ENCODE peak calls at places on chromosomes 2 and 18, in seven cellular contexts. One of them, this sample, is unnamed. For H3K9me3, the result is how much of the 10 kb centered on the place peaks cover.

GRCh38 chr2:125371867-125372266 is 1284.1 kb upstream of the GYPC start:
- DNase-seq in GM23248: no peak
- DNase-seq in H9: no peak
- DNase-seq in fibroblast of lung: no peak
- DNase-seq in heart left ventricle: no peak
- DNase-seq in ovary: no peak
- DNase-seq in uterus: no peak
- DNase-seq in this sample: no peak

GRCh38 chr2:238125127-238125885 is 13.2 kb upstream of the KLHL30 start:
- DNase-seq in GM23248: no peak
- DNase-seq in ovary: no peak
- DNase-seq in fibroblast of lung: no peak
- DNase-seq in uterus: no peak
- DNase-seq in H9: no peak
- DNase-seq in heart left ventricle: peak
- DNase-seq in this sample: no peak

GRCh38 chr2:96315400-96316071 is 9.6 kb upstream of the ITPRIPL1 start:
- DNase-seq in heart left ventricle: no peak
- DNase-seq in ovary: no peak
- DNase-seq in fibroblast of lung: no peak
- DNase-seq in H9: no peak
- DNase-seq in uterus: no peak
- DNase-seq in GM23248: peak
- DNase-seq in this sample: no peak

GRCh38 chr2:8581601-8582041 is 100.2 kb upstream of the ID2 start:
- DNase-seq in heart left ventricle: no peak
- DNase-seq in H9: no peak
- DNase-seq in fibroblast of lung: no peak
- DNase-seq in ovary: peak
- DNase-seq in uterus: no peak
- DNase-seq in GM23248: no peak
- DNase-seq in this sample: no peak

GRCh38 chr2:219087848-219088247 is 27.1 kb upstream of the IHH start:
- DNase-seq in ovary: no peak
- DNase-seq in uterus: no peak
- DNase-seq in heart left ventricle: no peak
- DNase-seq in H9: no peak
- DNase-seq in fibroblast of lung: no peak
- DNase-seq in GM23248: peak
- DNase-seq in this sample: no peak

GRCh38 chr2:37851428-37851827 is 73.7 kb upstream of the RMDN2 start:
- DNase-seq in fibroblast of lung: no peak
- DNase-seq in ovary: no peak
- DNase-seq in H9: no peak
- DNase-seq in uterus: no peak
- DNase-seq in GM23248: no peak
- DNase-seq in heart left ventricle: no peak
- DNase-seq in this sample: peak

GRCh38 chr2:239506101-239506808 is 105.4 kb upstream of the HDAC4 start:
- DNase-seq in ovary: no peak
- DNase-seq in H9: peak
- DNase-seq in uterus: no peak
- DNase-seq in heart left ventricle: peak
- DNase-seq in GM23248: no peak
- DNase-seq in fibroblast of lung: no peak
- DNase-seq in this sample: no peak

GRCh38 chr18:8326763-8327394 is 282.4 kb upstream of the RAB12 start:
- DNase-seq in heart left ventricle: no peak
- DNase-seq in GM23248: no peak
- DNase-seq in H9: no peak
- DNase-seq in fibroblast of lung: no peak
- DNase-seq in uterus: no peak
- DNase-seq in ovary: no peak
- DNase-seq in this sample: peak

GRCh38 chr2:149080964-149081363 is 42.5 kb downstream of the LYPD6B start:
- DNase-seq in H9: peak
- DNase-seq in GM23248: no peak
- DNase-seq in uterus: no peak
- DNase-seq in fibroblast of lung: no peak
- DNase-seq in ovary: no peak
- DNase-seq in heart left ventricle: no peak
- DNase-seq in this sample: peak

GRCh38 chr2:189657867-189658266 is 3.4 kb upstream of the ASNSD1 start:
- DNase-seq in fibroblast of lung: no peak
- DNase-seq in ovary: peak
- DNase-seq in GM23248: no peak
- DNase-seq in heart left ventricle: no peak
- DNase-seq in uterus: no peak
- DNase-seq in H9: no peak
- DNase-seq in this sample: no peak

GRCh38 chr18:44696892-44697291 is 16.2 kb downstream of the SETBP1 start:
- DNase-seq in H9: peak
- DNase-seq in fibroblast of lung: no peak
- DNase-seq in heart left ventricle: no peak
- DNase-seq in GM23248: peak
- DNase-seq in ovary: peak
- DNase-seq in uterus: peak
- DNase-seq in this sample: no peak

GRCh38 chr2:667332-668000 is 9.7 kb downstream of the TMEM18 start:
- DNase-seq in fibroblast of lung: peak
- DNase-seq in heart left ventricle: no peak
- DNase-seq in H9: peak
- DNase-seq in ovary: no peak
- DNase-seq in GM23248: peak
- DNase-seq in uterus: no peak
- DNase-seq in this sample: peak

GRCh38 chr18:3966246-3966984 is 488.7 kb downstream of the DLGAP1 start:
- DNase-seq in ovary: no peak
- DNase-seq in uterus: no peak
- DNase-seq in GM23248: no peak
- DNase-seq in H9: no peak
- DNase-seq in heart left ventricle: no peak
- DNase-seq in fibroblast of lung: no peak
- DNase-seq in this sample: no peak

GRCh38 chr2:105428387-105429018 is 29.7 kb upstream of the FHL2 start:
- DNase-seq in GM23248: no peak
- DNase-seq in H9: no peak
- DNase-seq in fibroblast of lung: no peak
- DNase-seq in heart left ventricle: no peak
- DNase-seq in ovary: no peak
- DNase-seq in uterus: no peak
- DNase-seq in this sample: no peak

GRCh38 chr2:83055338-83056010 is 1403.6 kb downstream of the SUCLG1 start:
- DNase-seq in ovary: no peak
- DNase-seq in fibroblast of lung: peak
- DNase-seq in H9: no peak
- DNase-seq in uterus: no peak
- DNase-seq in heart left ventricle: no peak
- DNase-seq in GM23248: peak
- DNase-seq in this sample: no peak

GRCh38 chr2:19256239-19256638 is 102.2 kb downstream of the OSR1 start:
- DNase-seq in uterus: no peak
- DNase-seq in heart left ventricle: no peak
- DNase-seq in fibroblast of lung: peak
- DNase-seq in GM23248: peak
- DNase-seq in ovary: no peak
- DNase-seq in H9: no peak
- DNase-seq in this sample: peak

GRCh38 chr2:85131116-85131515 is 2.1 kb upstream of the TCF7L1 start:
- DNase-seq in ovary: peak
- DNase-seq in heart left ventricle: no peak
- DNase-seq in GM23248: peak
- DNase-seq in fibroblast of lung: peak
- DNase-seq in uterus: peak
- DNase-seq in H9: peak
- DNase-seq in this sample: peak

GRCh38 chr2:111698743-111699554 is 185.0 kb downstream of the ANAPC1 start:
- DNase-seq in H9: peak
- DNase-seq in fibroblast of lung: peak
- DNase-seq in GM23248: peak
- DNase-seq in heart left ventricle: no peak
- DNase-seq in ovary: no peak
- DNase-seq in uterus: no peak
- DNase-seq in this sample: peak

GRCh38 chr2:26901326-26902183 is 53.6 kb downstream of the DPYSL5 start:
- DNase-seq in heart left ventricle: no peak
- DNase-seq in uterus: no peak
- DNase-seq in H9: peak
- DNase-seq in GM23248: no peak
- DNase-seq in ovary: no peak
- DNase-seq in fibroblast of lung: peak
- DNase-seq in this sample: no peak

GRCh38 chr2:15069149-15069548 is 436.6 kb downstream of the LRATD1 start:
- DNase-seq in GM23248: peak
- DNase-seq in ovary: no peak
- DNase-seq in heart left ventricle: no peak
- DNase-seq in H9: no peak
- DNase-seq in uterus: no peak
- DNase-seq in fibroblast of lung: peak
- DNase-seq in this sample: no peak

GRCh38 chr2:229914182-229914581 is 7.6 kb downstream of the TRIP12 start:
- DNase-seq in ovary: no peak
- DNase-seq in H9: no peak
- DNase-seq in heart left ventricle: no peak
- DNase-seq in GM23248: peak
- DNase-seq in uterus: no peak
- DNase-seq in fibroblast of lung: peak
- DNase-seq in this sample: no peak

GRCh38 chr2:231781798-231782726 is 980 bp upstream of the PDE6D start:
- DNase-seq in uterus: no peak
- DNase-seq in heart left ventricle: no peak
- DNase-seq in H9: no peak
- DNase-seq in fibroblast of lung: peak
- DNase-seq in GM23248: peak
- DNase-seq in ovary: no peak
- DNase-seq in this sample: no peak

GRCh38 chr2:121788685-121789084 is 33.2 kb downstream of the TSN start:
- DNase-seq in fibroblast of lung: no peak
- DNase-seq in heart left ventricle: no peak
- DNase-seq in GM23248: no peak
- DNase-seq in H9: no peak
- DNase-seq in ovary: no peak
- DNase-seq in uterus: no peak
- DNase-seq in this sample: no peak

DNA sequence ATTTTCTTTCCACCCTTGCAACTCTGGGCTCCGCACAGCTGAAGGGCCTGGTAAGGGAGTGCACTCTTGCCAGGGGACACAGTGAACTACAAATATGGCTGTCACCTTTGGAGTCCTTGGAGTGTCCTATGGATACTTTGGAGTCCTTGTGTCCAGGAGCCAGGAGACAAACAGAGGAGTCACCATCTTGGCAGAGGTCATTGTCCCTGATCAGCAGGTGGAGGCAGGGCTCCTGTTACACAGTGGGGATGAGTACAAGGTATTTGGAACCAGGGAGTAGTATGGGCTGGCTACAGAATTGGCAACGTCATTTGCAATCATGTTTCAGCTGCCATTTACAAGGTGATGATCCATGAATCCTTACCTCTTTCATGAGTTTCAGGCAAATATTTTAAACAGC is 132.5 kb downstream of the FAM161A start:
- DNase-seq in fibroblast of lung: no peak
- DNase-seq in GM23248: no peak
- DNase-seq in ovary: no peak
- DNase-seq in heart left ventricle: no peak
- DNase-seq in uterus: no peak
- DNase-seq in H9: no peak
- DNase-seq in this sample: no peak
- H3K27ac ChIP-seq in fibroblast of lung: no peak
- H3K27ac ChIP-seq in GM23248: no peak
- H3K27ac ChIP-seq in ovary: no peak
- H3K27ac ChIP-seq in heart left ventricle: no peak
- H3K27ac ChIP-seq in uterus: no peak
- H3K27ac ChIP-seq in H9: no peak
- H3K27ac ChIP-seq in this sample: no peak

DNA sequence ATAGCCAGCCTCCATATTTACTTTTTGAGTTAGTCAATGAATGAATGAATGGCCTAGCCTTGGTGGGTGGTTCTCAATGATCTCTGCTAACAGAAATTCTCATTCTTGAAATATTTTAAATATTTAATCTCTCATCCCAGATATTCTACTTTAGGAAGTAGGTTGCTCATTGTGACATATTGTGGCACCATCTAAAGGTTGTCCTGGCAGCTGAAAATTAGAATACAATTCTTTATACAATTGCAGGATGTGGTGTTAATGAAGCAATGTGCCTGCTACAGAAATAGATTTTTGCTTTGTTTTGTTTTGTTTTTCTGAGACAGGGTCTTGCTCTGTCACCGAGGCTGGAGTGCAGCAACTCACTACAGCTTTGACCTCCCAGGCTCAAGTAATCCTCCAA is 35.8 kb downstream of the SCG2 start:
- DNase-seq in uterus: no peak
- DNase-seq in ovary: no peak
- DNase-seq in fibroblast of lung: no peak
- DNase-seq in heart left ventricle: no peak
- DNase-seq in H9: no peak
- DNase-seq in GM23248: no peak
- DNase-seq in this sample: no peak
- H3K9me3 ChIP-seq in uterus: under half
- H3K9me3 ChIP-seq in ovary: under half
- H3K9me3 ChIP-seq in fibroblast of lung: under half
- H3K9me3 ChIP-seq in heart left ventricle: under half
- H3K9me3 ChIP-seq in H9: under half
- H3K9me3 ChIP-seq in GM23248: under half
- H3K9me3 ChIP-seq in this sample: under half

GRCh38 chr18:54775686-54776085 is 52.6 kb upstream of the RAB27B start:
- DNase-seq in ovary: no peak
- DNase-seq in H9: no peak
- DNase-seq in uterus: no peak
- DNase-seq in fibroblast of lung: peak
- DNase-seq in heart left ventricle: no peak
- DNase-seq in GM23248: peak
- DNase-seq in this sample: peak
- H3K27ac ChIP-seq in ovary: no peak
- H3K27ac ChIP-seq in H9: no peak
- H3K27ac ChIP-seq in uterus: no peak
- H3K27ac ChIP-seq in fibroblast of lung: peak
- H3K27ac ChIP-seq in heart left ventricle: no peak
- H3K27ac ChIP-seq in GM23248: peak
- H3K27ac ChIP-seq in this sample: peak

GRCh38 chr2:144346229-144346628 is 173.7 kb downstream of the ZEB2 start:
- DNase-seq in fibroblast of lung: no peak
- DNase-seq in ovary: no peak
- DNase-seq in uterus: no peak
- DNase-seq in H9: no peak
- DNase-seq in heart left ventricle: no peak
- DNase-seq in GM23248: no peak
- DNase-seq in this sample: no peak

GRCh38 chr2:144349674-144350073 is 170.2 kb downstream of the ZEB2 start:
- DNase-seq in H9: no peak
- DNase-seq in heart left ventricle: no peak
- DNase-seq in GM23248: no peak
- DNase-seq in fibroblast of lung: no peak
- DNase-seq in uterus: no peak
- DNase-seq in ovary: no peak
- DNase-seq in this sample: no peak

GRCh38 chr2:144350151-144350802 is 169.6 kb downstream of the ZEB2 start:
- DNase-seq in uterus: no peak
- DNase-seq in heart left ventricle: no peak
- DNase-seq in fibroblast of lung: peak
- DNase-seq in H9: peak
- DNase-seq in GM23248: peak
- DNase-seq in ovary: peak
- DNase-seq in this sample: no peak

GRCh38 chr2:144351687-144352086 is 168.2 kb downstream of the ZEB2 start:
- DNase-seq in ovary: no peak
- DNase-seq in heart left ventricle: no peak
- DNase-seq in uterus: no peak
- DNase-seq in GM23248: no peak
- DNase-seq in H9: no peak
- DNase-seq in fibroblast of lung: no peak
- DNase-seq in this sample: no peak

GRCh38 chr2:144348846-144349245 is 171.1 kb downstream of the ZEB2 start:
- DNase-seq in fibroblast of lung: no peak
- DNase-seq in heart left ventricle: no peak
- DNase-seq in uterus: no peak
- DNase-seq in GM23248: no peak
- DNase-seq in H9: no peak
- DNase-seq in ovary: no peak
- DNase-seq in this sample: no peak
- H3K9me3 ChIP-seq in fibroblast of lung: under half
- H3K9me3 ChIP-seq in heart left ventricle: under half
- H3K9me3 ChIP-seq in uterus: under half
- H3K9me3 ChIP-seq in GM23248: under half
- H3K9me3 ChIP-seq in H9: under half
- H3K9me3 ChIP-seq in ovary: under half
- H3K9me3 ChIP-seq in this sample: under half